ENCODE peak calls at places on chromosomes 6 and 20, in six cellular contexts. One of them, this sample, is unnamed. For H3K27me3, the result is how much of the 10 kb centered on the place peaks cover.

GRCh38 chr6:38178584-38178886 is 359.0 kb downstream of the ZFAND3 start:
- DNase-seq in ovary: no peak
- DNase-seq in spleen: peak
- DNase-seq in SK-N-SH: no peak
- DNase-seq in cardiac muscle cell: no peak
- DNase-seq in upper lobe of right lung: peak
- DNase-seq in this sample: no peak

GRCh38 chr6:88982720-88983119 is 19.3 kb upstream of the RNGTT start:
- DNase-seq in spleen: no peak
- DNase-seq in upper lobe of right lung: no peak
- DNase-seq in cardiac muscle cell: peak
- DNase-seq in SK-N-SH: peak
- DNase-seq in ovary: peak
- DNase-seq in this sample: no peak

GRCh38 chr6:144898052-144898689 is 613.0 kb downstream of the UTRN start:
- DNase-seq in cardiac muscle cell: no peak
- DNase-seq in ovary: no peak
- DNase-seq in SK-N-SH: no peak
- DNase-seq in upper lobe of right lung: no peak
- DNase-seq in spleen: no peak
- DNase-seq in this sample: no peak

GRCh38 chr20:38873050-38873581 is 53.1 kb upstream of the FAM83D start:
- DNase-seq in spleen: peak
- DNase-seq in cardiac muscle cell: no peak
- DNase-seq in ovary: no peak
- DNase-seq in upper lobe of right lung: no peak
- DNase-seq in SK-N-SH: no peak
- DNase-seq in this sample: no peak

GRCh38 chr6:1047926-1048595 is 263.8 kb upstream of the FOXQ1 start:
- DNase-seq in ovary: no peak
- DNase-seq in SK-N-SH: no peak
- DNase-seq in spleen: no peak
- DNase-seq in cardiac muscle cell: no peak
- DNase-seq in upper lobe of right lung: no peak
- DNase-seq in this sample: no peak

GRCh38 chr6:165615629-165616028 is 47.4 kb downstream of the PDE10A start:
- DNase-seq in ovary: no peak
- DNase-seq in SK-N-SH: no peak
- DNase-seq in spleen: no peak
- DNase-seq in cardiac muscle cell: no peak
- DNase-seq in upper lobe of right lung: no peak
- DNase-seq in this sample: no peak

GRCh38 chr6:110720066-110720465 is 95.2 kb downstream of the CDK19 start:
- DNase-seq in ovary: no peak
- DNase-seq in upper lobe of right lung: no peak
- DNase-seq in cardiac muscle cell: no peak
- DNase-seq in SK-N-SH: no peak
- DNase-seq in spleen: no peak
- DNase-seq in this sample: no peak

GRCh38 chr6:170178561-170179477 is 112.1 kb downstream of the DLL1 start:
- DNase-seq in cardiac muscle cell: no peak
- DNase-seq in spleen: peak
- DNase-seq in upper lobe of right lung: no peak
- DNase-seq in SK-N-SH: peak
- DNase-seq in ovary: no peak
- DNase-seq in this sample: peak

GRCh38 chr6:17281100-17281496 is at the start of gene RBM24:
- DNase-seq in upper lobe of right lung: peak
- DNase-seq in ovary: peak
- DNase-seq in cardiac muscle cell: peak
- DNase-seq in SK-N-SH: peak
- DNase-seq in spleen: no peak
- DNase-seq in this sample: peak

GRCh38 chr6:111950661-111951426 is 77.6 kb upstream of the FYN start:
- DNase-seq in ovary: no peak
- DNase-seq in upper lobe of right lung: no peak
- DNase-seq in spleen: no peak
- DNase-seq in SK-N-SH: peak
- DNase-seq in cardiac muscle cell: no peak
- DNase-seq in this sample: no peak

GRCh38 chr6:165055231-165055630 is 254.2 kb downstream of the C6orf118 start:
- DNase-seq in ovary: no peak
- DNase-seq in upper lobe of right lung: no peak
- DNase-seq in cardiac muscle cell: no peak
- DNase-seq in spleen: no peak
- DNase-seq in SK-N-SH: no peak
- DNase-seq in this sample: no peak

GRCh38 chr6:16762547-16763477 is 1.6 kb upstream of the ATXN1 start:
- DNase-seq in cardiac muscle cell: peak
- DNase-seq in upper lobe of right lung: peak
- DNase-seq in SK-N-SH: peak
- DNase-seq in ovary: peak
- DNase-seq in spleen: peak
- DNase-seq in this sample: peak

GRCh38 chr6:22779062-22779461 is 209.7 kb downstream of the HDGFL1 start:
- DNase-seq in ovary: no peak
- DNase-seq in SK-N-SH: no peak
- DNase-seq in cardiac muscle cell: no peak
- DNase-seq in upper lobe of right lung: no peak
- DNase-seq in spleen: no peak
- DNase-seq in this sample: no peak

GRCh38 chr20:13783528-13783927 is 1.2 kb downstream of the ESF1 start:
- DNase-seq in SK-N-SH: no peak
- DNase-seq in spleen: no peak
- DNase-seq in ovary: no peak
- DNase-seq in cardiac muscle cell: no peak
- DNase-seq in upper lobe of right lung: no peak
- DNase-seq in this sample: no peak

GRCh38 chr6:93789532-93789931 is 370.2 kb upstream of the EPHA7 start:
- DNase-seq in SK-N-SH: no peak
- DNase-seq in spleen: no peak
- DNase-seq in upper lobe of right lung: no peak
- DNase-seq in cardiac muscle cell: no peak
- DNase-seq in ovary: no peak
- DNase-seq in this sample: no peak

GRCh38 chr6:44556046-44556445 is 168.5 kb downstream of the CDC5L start:
- DNase-seq in ovary: no peak
- DNase-seq in SK-N-SH: no peak
- DNase-seq in upper lobe of right lung: no peak
- DNase-seq in spleen: no peak
- DNase-seq in cardiac muscle cell: no peak
- DNase-seq in this sample: no peak

GRCh38 chr6:159126590-159126989 is 42.6 kb upstream of the FNDC1 start:
- DNase-seq in upper lobe of right lung: no peak
- DNase-seq in spleen: no peak
- DNase-seq in SK-N-SH: no peak
- DNase-seq in ovary: no peak
- DNase-seq in cardiac muscle cell: peak
- DNase-seq in this sample: no peak

GRCh38 chr6:82013561-82014275 is 233.8 kb downstream of the IBTK start:
- DNase-seq in SK-N-SH: no peak
- DNase-seq in spleen: no peak
- DNase-seq in ovary: no peak
- DNase-seq in cardiac muscle cell: no peak
- DNase-seq in upper lobe of right lung: no peak
- DNase-seq in this sample: no peak

GRCh38 chr6:133890941-133891813 is 2.3 kb downstream of the TCF21 start:
- DNase-seq in cardiac muscle cell: peak
- DNase-seq in ovary: peak
- DNase-seq in spleen: peak
- DNase-seq in upper lobe of right lung: peak
- DNase-seq in SK-N-SH: peak
- DNase-seq in this sample: no peak

GRCh38 chr20:50642288-50642803 is 49.0 kb downstream of the RIPOR3 start:
- DNase-seq in SK-N-SH: no peak
- DNase-seq in spleen: no peak
- DNase-seq in cardiac muscle cell: no peak
- DNase-seq in ovary: no peak
- DNase-seq in upper lobe of right lung: no peak
- DNase-seq in this sample: no peak

GRCh38 chr20:22214296-22214695 is 370.1 kb downstream of the FOXA2 start:
- DNase-seq in spleen: no peak
- DNase-seq in ovary: no peak
- DNase-seq in cardiac muscle cell: no peak
- DNase-seq in upper lobe of right lung: no peak
- DNase-seq in SK-N-SH: no peak
- DNase-seq in this sample: no peak

GRCh38 chr6:66897576-66897975 is 1190.5 kb upstream of the EYS start:
- DNase-seq in SK-N-SH: no peak
- DNase-seq in cardiac muscle cell: no peak
- DNase-seq in upper lobe of right lung: no peak
- DNase-seq in ovary: no peak
- DNase-seq in spleen: no peak
- DNase-seq in this sample: no peak

GRCh38 chr20:63555661-63556381 is 1.9 kb downstream of the FNDC11 start:
- DNase-seq in cardiac muscle cell: no peak
- DNase-seq in SK-N-SH: no peak
- DNase-seq in ovary: no peak
- DNase-seq in upper lobe of right lung: no peak
- DNase-seq in spleen: no peak
- DNase-seq in this sample: no peak

GRCh38 chr20:21505161-21505809 is 8.6 kb downstream of the NKX2-2 start:
- DNase-seq in ovary: peak
- DNase-seq in cardiac muscle cell: peak
- DNase-seq in spleen: peak
- DNase-seq in SK-N-SH: peak
- DNase-seq in upper lobe of right lung: peak
- DNase-seq in this sample: peak

GRCh38 chr20:62362991-62363919 is 3.9 kb downstream of the LAMA5 start:
- DNase-seq in spleen: no peak
- DNase-seq in upper lobe of right lung: peak
- DNase-seq in ovary: no peak
- DNase-seq in SK-N-SH: peak
- DNase-seq in cardiac muscle cell: no peak
- DNase-seq in this sample: peak
- H3K4me3 ChIP-seq in spleen: no peak
- H3K4me3 ChIP-seq in upper lobe of right lung: peak
- H3K4me3 ChIP-seq in ovary: no peak
- H3K4me3 ChIP-seq in SK-N-SH: no peak
- H3K4me3 ChIP-seq in cardiac muscle cell: no peak
- H3K4me3 ChIP-seq in this sample: no peak

GRCh38 chr20:1734269-1734858 is 76.8 kb upstream of the SIRPG start:
- DNase-seq in upper lobe of right lung: no peak
- DNase-seq in SK-N-SH: no peak
- DNase-seq in cardiac muscle cell: no peak
- DNase-seq in spleen: no peak
- DNase-seq in ovary: no peak
- DNase-seq in this sample: no peak
- H3K27me3 ChIP-seq in upper lobe of right lung: under half
- H3K27me3 ChIP-seq in SK-N-SH: under half
- H3K27me3 ChIP-seq in cardiac muscle cell: under half
- H3K27me3 ChIP-seq in spleen: under half
- H3K27me3 ChIP-seq in ovary: under half
- H3K27me3 ChIP-seq in this sample: under half

GRCh38 chr6:21133902-21134301 is 459.6 kb upstream of the SOX4 start:
- DNase-seq in cardiac muscle cell: no peak
- DNase-seq in spleen: no peak
- DNase-seq in ovary: no peak
- DNase-seq in upper lobe of right lung: no peak
- DNase-seq in SK-N-SH: no peak
- DNase-seq in this sample: no peak
- H3K4me3 ChIP-seq in cardiac muscle cell: no peak
- H3K4me3 ChIP-seq in spleen: no peak
- H3K4me3 ChIP-seq in ovary: no peak
- H3K4me3 ChIP-seq in upper lobe of right lung: no peak
- H3K4me3 ChIP-seq in SK-N-SH: no peak
- H3K4me3 ChIP-seq in this sample: no peak

GRCh38 chr20:1477896-1478490 is 11.3 kb upstream of the NSFL1C start:
- DNase-seq in SK-N-SH: no peak
- DNase-seq in upper lobe of right lung: no peak
- DNase-seq in cardiac muscle cell: no peak
- DNase-seq in spleen: no peak
- DNase-seq in ovary: no peak
- DNase-seq in this sample: no peak
- H3K27me3 ChIP-seq in SK-N-SH: under half
- H3K27me3 ChIP-seq in upper lobe of right lung: under half
- H3K27me3 ChIP-seq in cardiac muscle cell: under half
- H3K27me3 ChIP-seq in spleen: under half
- H3K27me3 ChIP-seq in ovary: under half
- H3K27me3 ChIP-seq in this sample: under half

GRCh38 chr20:19888269-19888669 is 128.9 kb upstream of the NAA20 start:
- DNase-seq in SK-N-SH: no peak
- DNase-seq in spleen: no peak
- DNase-seq in upper lobe of right lung: no peak
- DNase-seq in ovary: no peak
- DNase-seq in cardiac muscle cell: no peak
- DNase-seq in this sample: no peak
- H3K4me3 ChIP-seq in SK-N-SH: no peak
- H3K4me3 ChIP-seq in spleen: peak
- H3K4me3 ChIP-seq in upper lobe of right lung: peak
- H3K4me3 ChIP-seq in ovary: no peak
- H3K4me3 ChIP-seq in cardiac muscle cell: no peak
- H3K4me3 ChIP-seq in this sample: no peak

GRCh38 chr20:59603727-59604608 is at the start of gene PHACTR3:
- DNase-seq in spleen: no peak
- DNase-seq in cardiac muscle cell: no peak
- DNase-seq in SK-N-SH: peak
- DNase-seq in ovary: no peak
- DNase-seq in upper lobe of right lung: no peak
- DNase-seq in this sample: no peak

GRCh38 chr20:59600472-59600871 is 3.9 kb upstream of the PHACTR3 start:
- DNase-seq in spleen: no peak
- DNase-seq in cardiac muscle cell: no peak
- DNase-seq in upper lobe of right lung: no peak
- DNase-seq in ovary: no peak
- DNase-seq in SK-N-SH: no peak
- DNase-seq in this sample: no peak

GRCh38 chr20:59604770-59605665 is 678 bp downstream of the PHACTR3 start:
- DNase-seq in upper lobe of right lung: no peak
- DNase-seq in ovary: no peak
- DNase-seq in spleen: no peak
- DNase-seq in SK-N-SH: peak
- DNase-seq in cardiac muscle cell: no peak
- DNase-seq in this sample: no peak

GRCh38 chr20:59603176-59603575 is 1.2 kb upstream of the PHACTR3 start:
- DNase-seq in spleen: no peak
- DNase-seq in SK-N-SH: no peak
- DNase-seq in cardiac muscle cell: no peak
- DNase-seq in ovary: no peak
- DNase-seq in upper lobe of right lung: no peak
- DNase-seq in this sample: no peak

GRCh38 chr20:59602546-59603080 is 1.7 kb upstream of the PHACTR3 start:
- DNase-seq in spleen: no peak
- DNase-seq in upper lobe of right lung: no peak
- DNase-seq in ovary: no peak
- DNase-seq in cardiac muscle cell: no peak
- DNase-seq in SK-N-SH: no peak
- DNase-seq in this sample: no peak
- H3K27me3 ChIP-seq in spleen: under half
- H3K27me3 ChIP-seq in upper lobe of right lung: half or more
- H3K27me3 ChIP-seq in ovary: under half
- H3K27me3 ChIP-seq in cardiac muscle cell: under half
- H3K27me3 ChIP-seq in SK-N-SH: under half
- H3K27me3 ChIP-seq in this sample: under half

GRCh38 chr20:52975024-52975732 is 3.0 kb downstream of the TSHZ2 start:
- DNase-seq in cardiac muscle cell: peak
- DNase-seq in upper lobe of right lung: no peak
- DNase-seq in spleen: no peak
- DNase-seq in SK-N-SH: peak
- DNase-seq in ovary: peak
- DNase-seq in this sample: no peak
- H3K4me3 ChIP-seq in cardiac muscle cell: peak
- H3K4me3 ChIP-seq in upper lobe of right lung: peak
- H3K4me3 ChIP-seq in spleen: peak
- H3K4me3 ChIP-seq in SK-N-SH: peak
- H3K4me3 ChIP-seq in ovary: peak
- H3K4me3 ChIP-seq in this sample: peak